ENCODE peak calls at places on chromosome 18, in five cellular contexts. W, O, T, C and H are unnamed samples.
A peak's percentile ranks its signal among the peaks of the same experiment; 100 is the strongest.

GRCh38 chr18:33906046-33906445 is 318.7 kb downstream of the NOL4 start:
- DNase-seq in O (no peak), W (no peak), C (no peak), T (no peak), H (no peak)

GRCh38 chr18:39244242-39244641 is 1678.6 kb upstream of the CELF4 start:
- DNase-seq in O (no peak), T (no peak), C (no peak), W (no peak), H (no peak)

GRCh38 chr18:58615150-58616132 is 13.4 kb downstream of the ALPK2 start:
- DNase-seq in W (no peak), O (no peak), T (no peak), C (no peak), H (no peak)

GRCh38 chr18:8480506-8481328 is 128.5 kb upstream of the RAB12 start:
- DNase-seq in W (no peak), O (peak; percentile 24), T (peak; percentile 48), C (no peak), H (peak; percentile 58)

GRCh38 chr18:76452357-76452756 is 42.7 kb downstream of the ZNF516 start:
- DNase-seq in O (no peak), W (no peak), C (no peak), T (no peak), H (no peak)

GRCh38 chr18:27652480-27653121 is 467.5 kb upstream of the CHST9 start:
- DNase-seq in O (no peak), T (no peak), C (no peak), W (no peak), H (no peak)

GRCh38 chr18:26746284-26747130 is 119.0 kb downstream of the AQP4 start:
- DNase-seq in C (no peak), T (no peak), O (no peak), W (no peak), H (no peak)

GRCh38 chr18:2570772-2571199 is 519 bp downstream of the METTL4 start:
- DNase-seq in T (peak; percentile 39), W (no peak), C (peak; percentile 76), O (peak; percentile 55), H (peak; percentile 69)

GRCh38 chr18:38362286-38362792 is 796.7 kb upstream of the CELF4 start:
- DNase-seq in C (no peak), O (no peak), W (no peak), T (no peak), H (no peak)

GRCh38 chr18:21740724-21741510 is at the start of gene MIB1:
- DNase-seq in W (peak; percentile 87), C (peak; percentile 45), T (peak; percentile 37), O (peak; percentile 89), H (peak; percentile 64)

GRCh38 chr18:41906528-41907256 is 48.3 kb upstream of the PIK3C3 start:
- DNase-seq in O (peak; percentile 15), C (no peak), W (peak; percentile 38), T (peak; percentile 23), H (no peak)

GRCh38 chr18:63427566-63427965 is 5.3 kb upstream of the VPS4B start:
- DNase-seq in T (no peak), C (no peak), O (peak; percentile 26), W (no peak), H (no peak)

GRCh38 chr18:3264362-3264761 is 2.4 kb downstream of the MYL12B start:
- DNase-seq in W (no peak), T (no peak), C (no peak), O (no peak), H (no peak)

GRCh38 chr18:77762632-77763031 is 513.0 kb downstream of the GALR1 start:
- DNase-seq in O (no peak), C (no peak), T (no peak), W (no peak), H (no peak)

GRCh38 chr18:63207154-63207790 is 112.3 kb downstream of the BCL2 start:
- DNase-seq in W (no peak), T (no peak), O (no peak), C (no peak), H (no peak)

GRCh38 chr18:26091047-26091630 is 726 bp upstream of the SS18 start:
- DNase-seq in C (peak; percentile 67), T (peak; percentile 13), O (peak; percentile 58), W (peak; percentile 65), H (no peak)

GRCh38 chr18:26470011-26470637 is 78.2 kb downstream of the KCTD1 start:
- DNase-seq in O (no peak), T (no peak), C (no peak), W (no peak), H (no peak)

GRCh38 chr18:55338955-55339662 is 248.9 kb downstream of the TCF4 start:
- DNase-seq in T (no peak), C (no peak), O (no peak), W (no peak), H (no peak)

GRCh38 chr18:43751203-43751602 is 473.9 kb upstream of the SYT4 start:
- DNase-seq in W (peak; percentile 19), O (no peak), C (no peak), T (no peak), H (no peak)

GRCh38 chr18:46070683-46071614 is 1.1 kb downstream of the PSTPIP2 start:
- DNase-seq in O (no peak), W (no peak), C (no peak), T (no peak), H (no peak)

GRCh38 chr18:46712406-46712805 is 44.4 kb downstream of the ST8SIA5 start:
- DNase-seq in O (no peak), C (no peak), W (no peak), T (no peak), H (no peak)

GRCh38 chr18:32148185-32148870 is 41.5 kb upstream of the MEP1B start:
- DNase-seq in C (no peak), T (no peak), O (no peak), W (no peak), H (no peak)

GRCh38 chr18:78813898-78814297 is 165.7 kb upstream of the SALL3 start:
- DNase-seq in C (no peak), T (no peak), W (no peak), O (no peak), H (no peak)

GRCh38 chr18:70415823-70416488 is 127.1 kb downstream of the SOCS6 start:
- DNase-seq in W (no peak), C (no peak), O (peak; percentile 64), T (no peak), H (no peak)

GRCh38 chr18:35713545-35713944 is 132.0 kb downstream of the GALNT1 start:
- DNase-seq in C (no peak), W (peak; percentile 37), O (no peak), T (no peak), H (no peak)

GRCh38 chr18:49444599-49444998 is 15.8 kb downstream of the DYM start:
- DNase-seq in T (no peak), W (no peak), O (no peak), C (no peak), H (no peak)

GRCh38 chr18:13178976-13179375 is 39.6 kb upstream of the LDLRAD4 start:
- DNase-seq in T (no peak), O (no peak), W (no peak), C (no peak), H (no peak)